ENCODE peak calls at places on chromosomes 3 and 15, in seven cellular contexts. Q, Z, V, T, W, I and J are unnamed samples.

GRCh38 chr15:39629906-39630305 is 49.0 kb downstream of the THBS1 start:
- DNase-seq in W (no peak), V (no peak), Z (no peak), I (peak; percentile 77), T (no peak), Q (no peak), J (peak; percentile 59)

GRCh38 chr3:10927551-10927950 is 65.0 kb upstream of the SLC6A1 start:
- DNase-seq in Q (no peak), V (no peak), T (peak; percentile 20), Z (no peak), W (no peak), I (peak; percentile 30), J (peak; percentile 30)

GRCh38 chr3:38454884-38455638 is 1.4 kb downstream of the ACVR2B start:
- DNase-seq in V (peak; percentile 88), Z (peak; percentile 27), Q (peak; percentile 87), W (peak; percentile 63), T (peak; percentile 89), I (peak; percentile 62), J (peak; percentile 85)

GRCh38 chr3:109678600-109678999 is 341.3 kb upstream of the DPPA4 start:
- DNase-seq in Z (no peak), W (no peak), V (no peak), Q (no peak), T (no peak), I (no peak), J (no peak)

GRCh38 chr3:73094127-73094526 is 32.7 kb downstream of the EBLN2 start:
- DNase-seq in Z (no peak), W (no peak), I (peak; percentile 64), V (no peak), T (peak; percentile 43), Q (peak; percentile 66), J (no peak)

GRCh38 chr3:140006331-140006730 is 71.3 kb downstream of the CLSTN2 start:
- DNase-seq in Q (no peak), Z (no peak), I (no peak), T (no peak), W (no peak), V (no peak), J (no peak)

GRCh38 chr15:71780349-71780976 is 29.9 kb upstream of the NR2E3 start:
- DNase-seq in Q (peak; percentile 55), Z (peak; percentile 66), V (peak; percentile 71), T (peak; percentile 79), I (peak; percentile 23), W (peak; percentile 60), J (peak; percentile 74)

GRCh38 chr3:37145607-37146006 is 28.8 kb downstream of the LRRFIP2 start:
- DNase-seq in Z (no peak), T (no peak), W (no peak), I (no peak), V (no peak), Q (no peak), J (no peak)

GRCh38 chr3:122298239-122298638 is 26.8 kb upstream of the CSTA start:
- DNase-seq in Q (no peak), I (no peak), V (no peak), Z (no peak), T (no peak), W (no peak), J (peak; percentile 13)

GRCh38 chr3:177673105-177673804 is 476.0 kb upstream of the TBL1XR1 start:
- DNase-seq in I (no peak), V (peak; percentile 57), W (no peak), T (no peak), Z (peak; percentile 97), Q (no peak), J (no peak)

GRCh38 chr15:43134157-43134637 is 811 bp downstream of the TMEM62 start:
- DNase-seq in I (peak; percentile 31), T (peak; percentile 37), Q (no peak), W (peak; percentile 47), Z (no peak), V (no peak), J (peak; percentile 25)

GRCh38 chr3:151726016-151726415 is 7.7 kb upstream of the AADACL2 start:
- DNase-seq in Z (no peak), I (no peak), V (no peak), T (no peak), Q (peak; percentile 18), W (no peak), J (peak; percentile 13)

GRCh38 chr3:189360291-189360690 is 188.5 kb downstream of the TPRG1 start:
- DNase-seq in Z (no peak), W (no peak), V (no peak), Q (no peak), T (no peak), I (no peak), J (no peak)

GRCh38 chr15:43463542-43463941 is 29.4 kb downstream of the TP53BP1 start:
- DNase-seq in V (no peak), W (no peak), T (no peak), Q (no peak), I (no peak), Z (peak; percentile 12), J (no peak)

GRCh38 chr3:144031938-144032337 is 60.3 kb downstream of the DIPK2A start:
- DNase-seq in Z (no peak), W (no peak), V (no peak), I (peak; percentile 6), Q (no peak), T (no peak), J (peak; percentile 12)

GRCh38 chr3:147945968-147946519 is 536.9 kb downstream of the ZIC1 start:
- DNase-seq in I (peak; percentile 48), Z (peak; percentile 95), V (peak; percentile 65), T (peak; percentile 42), W (peak; percentile 70), Q (no peak), J (peak; percentile 61)

GRCh38 chr15:89218531-89218930 is 2.8 kb downstream of the RLBP1 start:
- DNase-seq in Q (no peak), T (no peak), W (no peak), Z (no peak), V (no peak), I (no peak), J (no peak)

GRCh38 chr15:88890495-88890894 is 4.8 kb downstream of the HAPLN3 start:
- DNase-seq in I (no peak), W (no peak), Z (no peak), T (no peak), V (no peak), Q (no peak), J (no peak)

GRCh38 chr3:182909318-182910040 is 70.9 kb downstream of the DCUN1D1 start:
- DNase-seq in I (peak; percentile 15), V (peak; percentile 19), Q (peak; percentile 40), Z (no peak), T (no peak), W (peak; percentile 27), J (peak; percentile 38)

GRCh38 chr3:3200632-3201212 is 21.2 kb upstream of the CRBN start:
- DNase-seq in Q (peak; percentile 19), T (peak; percentile 50), V (peak; percentile 87), I (peak; percentile 46), Z (peak; percentile 62), W (peak; percentile 87), J (peak; percentile 72)

GRCh38 chr3:72821170-72821781 is 27.0 kb downstream of the SHQ1 start:
- DNase-seq in Z (peak; percentile 53), I (peak; percentile 11), T (no peak), Q (no peak), V (peak; percentile 53), W (no peak), J (peak; percentile 82)

GRCh38 chr3:13419356-13420050 is 619 bp downstream of the NUP210 start:
- DNase-seq in Z (no peak), W (peak; percentile 40), V (peak; percentile 71), T (peak; percentile 47), Q (peak; percentile 89), I (no peak), J (peak; percentile 37)

GRCh38 chr3:16849795-16850194 is 35.0 kb upstream of the PLCL2 start:
- DNase-seq in V (no peak), Q (no peak), W (no peak), I (no peak), Z (peak; percentile 55), T (no peak), J (no peak)
- H2AFZ ChIP-seq in V (no peak overlapping the region), Q (no peak overlapping the region), W (no peak overlapping the region), I (no peak overlapping the region), Z (no peak overlapping the region), T (no peak overlapping the region), J (no peak overlapping the region)

GRCh38 chr3:124115279-124115678 is 123.4 kb upstream of the ROPN1 start:
- DNase-seq in I (no peak), Q (no peak), T (no peak), W (no peak), Z (no peak), V (no peak), J (no peak)
- H2AFZ ChIP-seq in I (no peak overlapping the region), Q (no peak overlapping the region), T (no peak overlapping the region), W (no peak overlapping the region), Z (no peak overlapping the region), V (no peak overlapping the region), J (no peak overlapping the region)

GRCh38 chr3:125916376-125916978 is 52.5 kb upstream of the ROPN1B start:
- DNase-seq in V (peak; percentile 97), I (peak; percentile 95), Z (peak; percentile 91), W (peak; percentile 95), Q (peak; percentile 76), T (peak; percentile 96), J (peak; percentile 74)
- H2AFZ ChIP-seq in V (peak overlapping the region; percentile 89), I (peak overlapping the region; percentile 92), Z (peak overlapping the region; percentile 92), W (peak overlapping the region; percentile 30), Q (peak overlapping the region; percentile 88), T (no peak overlapping the region), J (peak overlapping the region; percentile 48)

GRCh38 chr15:60118564-60119080 is 114.5 kb downstream of the FOXB1 start:
- DNase-seq in Q (no peak), Z (no peak), V (no peak), I (no peak), W (no peak), T (peak; percentile 56), J (no peak)

GRCh38 chr15:60121845-60122244 is 117.7 kb downstream of the FOXB1 start:
- DNase-seq in T (no peak), V (no peak), W (peak; percentile 73), Q (no peak), Z (no peak), I (no peak), J (peak; percentile 24)

GRCh38 chr15:60118146-60118545 is 114.0 kb downstream of the FOXB1 start:
- DNase-seq in I (no peak), Q (no peak), T (peak; percentile 74), V (no peak), W (no peak), Z (no peak), J (no peak)

GRCh38 chr15:60119101-60119500 is 115.0 kb downstream of the FOXB1 start:
- DNase-seq in T (no peak), I (no peak), Z (no peak), V (no peak), W (no peak), Q (no peak), J (no peak)

GRCh38 chr15:60120100-60120499 is 116.0 kb downstream of the FOXB1 start:
- DNase-seq in I (no peak), V (no peak), W (no peak), Q (no peak), T (peak; percentile 76), Z (no peak), J (no peak)
- H2AFZ ChIP-seq in I (no peak overlapping the region), V (no peak overlapping the region), W (no peak overlapping the region), Q (no peak overlapping the region), T (no peak overlapping the region), Z (no peak overlapping the region), J (no peak overlapping the region)

GRCh38 chr15:91921188-91921820 is 67.8 kb downstream of the SLCO3A1 start:
- DNase-seq in V (no peak), W (no peak), Z (peak; percentile 44), T (no peak), Q (no peak), I (peak; percentile 15), J (no peak)
- H2AFZ ChIP-seq in V (no peak overlapping the region), W (no peak overlapping the region), Z (no peak overlapping the region), T (no peak overlapping the region), Q (no peak overlapping the region), I (no peak overlapping the region), J (no peak overlapping the region)

GRCh38 chr3:145943994-145944393 is 217.0 kb downstream of the PLOD2 start:
- DNase-seq in Z (no peak), T (no peak), W (no peak), I (no peak), Q (no peak), V (peak; percentile 5), J (no peak)
- H2AFZ ChIP-seq in Z (no peak overlapping the region), T (no peak overlapping the region), W (no peak overlapping the region), I (no peak overlapping the region), Q (no peak overlapping the region), V (no peak overlapping the region), J (no peak overlapping the region)